ENCODE peak calls at places on chromosomes 4 and X, in six cellular contexts. F is transverse colon; A is ovary; U is tibial artery; C is lung; Y is CD8-positive, alpha-beta T cell. G is an unnamed sample.

GRCh38 chr4:7806080-7806630 is 133.5 kb downstream of the AFAP1 start:
- DNase-seq in F (peak), A (peak), U (peak), C (peak), Y (no peak), G (peak)

GRCh38 chrX:135480076-135480475 is 40.4 kb upstream of the INTS6L start:
- DNase-seq in F (no peak), A (no peak), U (no peak), C (no peak), Y (no peak), G (no peak)

GRCh38 chrX:11665144-11666040 is at the start of gene ARHGAP6:
- DNase-seq in F (peak), A (peak), U (peak), C (no peak), Y (no peak), G (peak)

GRCh38 chr4:102321260-102321991 is 23.9 kb downstream of the SLC39A8 start:
- DNase-seq in F (no peak), A (no peak), U (no peak), C (no peak), Y (no peak), G (no peak)

GRCh38 chr4:74426101-74426500 is 18.8 kb upstream of the AREG start:
- DNase-seq in F (no peak), A (no peak), U (no peak), C (no peak), Y (no peak), G (no peak)

GRCh38 chr4:26496207-26496783 is 6.0 kb upstream of the CCKAR start:
- DNase-seq in F (no peak), A (no peak), U (no peak), C (no peak), Y (no peak), G (no peak)

GRCh38 chr4:48896845-48897244 is 9.7 kb downstream of the OCIAD2 start:
- DNase-seq in F (no peak), A (no peak), U (no peak), C (no peak), Y (no peak), G (no peak)

GRCh38 chr4:5710962-5711478 is at the start of gene EVC:
- DNase-seq in F (peak), A (peak), U (peak), C (peak), Y (peak), G (peak)

GRCh38 chrX:93985621-93986020 is 311.6 kb downstream of the FAM133A start:
- DNase-seq in F (no peak), A (no peak), U (no peak), C (no peak), Y (no peak), G (no peak)
- H3K4me3 ChIP-seq in F (no peak), A (no peak), U (no peak), C (no peak), Y (no peak), G (no peak)

GRCh38 chr4:173014113-173014558 is 154.5 kb upstream of the GALNT7 start:
- DNase-seq in F (no peak), A (no peak), U (no peak), C (no peak), Y (no peak), G (no peak)
- TF ChIP-seq CTCF in F (no peak), A (no peak), U (no peak), C (no peak), Y (no peak), G (no peak)

DNA sequence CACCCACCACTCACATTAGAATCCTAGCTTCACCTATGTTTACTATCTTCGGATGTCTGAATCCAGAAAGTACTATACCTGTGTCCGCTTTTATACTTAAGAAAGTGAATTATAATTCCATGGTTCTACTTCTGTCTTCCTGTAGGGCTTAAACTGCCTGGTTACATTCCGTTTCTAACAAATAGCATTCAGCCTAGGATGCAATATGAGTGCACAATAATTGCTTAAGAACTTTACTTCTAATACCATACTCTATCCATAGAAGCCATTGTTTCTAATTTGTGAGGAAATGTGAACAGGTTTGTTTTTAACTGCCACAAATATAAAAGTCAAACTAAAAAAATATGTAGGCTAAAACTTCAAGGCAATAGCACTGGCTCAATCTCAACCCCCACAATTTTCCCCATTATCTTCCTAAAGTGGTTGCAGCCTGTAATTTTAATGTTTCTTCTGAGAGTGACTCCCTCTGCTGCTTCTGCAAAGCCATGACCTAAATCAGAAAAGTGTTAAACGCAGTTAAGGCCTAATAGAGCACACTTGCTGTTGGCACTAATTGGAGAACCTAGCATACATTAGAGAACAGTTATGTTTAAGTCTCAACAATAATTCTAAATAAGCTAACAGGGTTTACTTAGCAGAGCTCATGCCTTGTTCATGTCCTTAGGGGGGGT is 4.2 kb downstream of the UNC5C start:
- DNase-seq in F (no peak), A (no peak), U (no peak), C (no peak), Y (no peak), G (no peak)
- H3K27ac ChIP-seq in F (peak), A (no peak), U (peak), C (no peak), Y (no peak), G (peak)

DNA sequence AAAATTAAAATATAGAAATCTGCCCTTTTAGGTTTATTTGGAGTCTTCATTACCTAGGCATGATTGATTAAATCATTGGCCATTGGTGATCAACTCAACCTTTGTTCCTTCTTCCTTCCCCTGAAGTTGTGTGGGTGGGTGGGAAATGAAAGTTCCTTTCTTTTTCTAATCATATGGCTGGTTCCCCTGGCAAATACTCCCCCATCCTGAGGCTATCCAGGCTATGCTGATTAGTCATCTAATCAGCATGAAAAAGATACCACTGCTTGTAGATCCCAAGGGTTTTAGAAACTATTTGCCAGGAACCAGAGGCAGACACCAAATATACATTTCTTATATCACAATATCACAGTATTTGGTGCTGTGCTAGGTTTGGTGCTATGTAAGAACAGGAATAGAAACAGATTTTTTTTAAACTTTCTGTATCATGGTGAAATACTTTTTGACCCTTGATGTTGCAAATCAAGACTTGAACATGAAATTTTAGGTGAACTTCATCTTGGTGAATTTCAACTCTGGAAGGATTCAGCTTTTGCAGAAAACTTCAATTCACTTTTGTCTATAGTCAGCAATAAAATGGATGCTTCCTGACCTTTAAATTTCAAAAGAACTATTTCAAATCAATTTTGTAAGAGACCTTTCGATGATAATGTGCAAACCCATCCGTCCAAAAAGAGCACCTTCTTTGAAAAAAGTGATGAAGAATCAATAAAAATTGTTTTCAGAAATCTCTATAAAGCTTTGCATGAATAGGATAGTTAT is 71.1 kb downstream of the CCSER1 start:
- DNase-seq in F (no peak), A (no peak), U (no peak), C (no peak), Y (no peak), G (no peak)
- H3K4me3 ChIP-seq in F (no peak), A (no peak), U (no peak), C (no peak), Y (no peak), G (no peak)

GRCh38 chr4:99679976-99680375 is 22.3 kb upstream of the C4orf54 start:
- DNase-seq in F (no peak), A (no peak), U (no peak), C (no peak), Y (no peak), G (no peak)

GRCh38 chr4:99677161-99677560 is 19.5 kb upstream of the C4orf54 start:
- DNase-seq in F (no peak), A (no peak), U (no peak), C (no peak), Y (no peak), G (no peak)

GRCh38 chr4:99683913-99684312 is 26.3 kb upstream of the C4orf54 start:
- DNase-seq in F (no peak), A (no peak), U (no peak), C (no peak), Y (no peak), G (no peak)

GRCh38 chr4:99679204-99679603 is 21.6 kb upstream of the C4orf54 start:
- DNase-seq in F (no peak), A (peak), U (no peak), C (no peak), Y (no peak), G (no peak)
- TF ChIP-seq CTCF in F (no peak), A (peak), U (peak), C (no peak), Y (no peak), G (no peak)

GRCh38 chrX:150036181-150036580 is 97.9 kb upstream of the EOLA2 start:
- DNase-seq in F (peak), A (no peak), U (no peak), C (no peak), Y (no peak), G (no peak)

GRCh38 chrX:150036641-150037040 is 98.3 kb upstream of the EOLA2 start:
- DNase-seq in F (no peak), A (no peak), U (no peak), C (no peak), Y (no peak), G (no peak)

GRCh38 chrX:150037041-150037440 is 98.8 kb upstream of the EOLA2 start:
- DNase-seq in F (no peak), A (no peak), U (no peak), C (no peak), Y (no peak), G (no peak)

GRCh38 chrX:150038977-150039599 is 100.8 kb upstream of the EOLA2 start:
- DNase-seq in F (no peak), A (no peak), U (no peak), C (no peak), Y (no peak), G (no peak)

DNA sequence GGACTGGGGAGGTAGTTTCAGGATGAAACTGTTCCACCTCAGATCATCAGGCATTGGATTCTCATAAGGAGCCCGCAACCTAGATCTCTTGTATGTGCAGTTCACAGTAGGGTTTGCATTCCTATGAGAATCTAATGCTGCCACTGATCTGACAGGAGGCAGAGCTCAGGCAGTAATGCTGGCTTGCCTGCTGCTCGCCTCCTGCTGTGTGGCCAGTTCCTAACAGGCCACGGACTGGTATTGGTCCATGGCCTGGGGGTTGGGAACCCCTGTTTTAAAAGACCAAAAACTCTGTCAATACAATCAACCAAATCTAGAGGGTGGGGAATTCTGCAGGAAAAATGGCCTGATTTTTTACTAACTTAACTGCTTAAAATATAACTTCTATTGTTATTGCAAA is 100.1 kb upstream of the EOLA2 start:
- DNase-seq in F (no peak), A (no peak), U (no peak), C (no peak), Y (no peak), G (no peak)
- H3K27ac ChIP-seq in F (no peak), A (no peak), U (no peak), C (no peak), Y (no peak), G (no peak)

GRCh38 chr4:72390409-72390808 is 178.6 kb downstream of the ADAMTS3 start:
- DNase-seq in F (no peak), A (no peak), U (no peak), C (no peak), Y (no peak), G (no peak)
- H3K4me3 ChIP-seq in F (no peak), A (no peak), U (no peak), C (no peak), Y (no peak), G (no peak)

GRCh38 chrX:952816-953215 is 259.6 kb downstream of the CRLF2 start:
- DNase-seq in F (no peak), A (no peak), U (no peak), C (peak), Y (no peak), G (no peak)

GRCh38 chrX:953879-954482 is 258.5 kb downstream of the CRLF2 start:
- DNase-seq in F (no peak), A (no peak), U (no peak), C (no peak), Y (no peak), G (no peak)
- TF ChIP-seq CTCF in F (no peak), A (no peak), U (no peak), C (no peak), Y (no peak), G (no peak)

GRCh38 chr4:105588252-105588651 is 35.8 kb downstream of the ARHGEF38 start:
- DNase-seq in F (no peak), A (no peak), U (no peak), C (no peak), Y (no peak), G (no peak)
- H3K27ac ChIP-seq in F (no peak), A (no peak), U (no peak), C (no peak), Y (no peak), G (no peak)